ENCODE peak calls at places on chromosome 15, in five cellular contexts. One of them, this sample, is unnamed.

GRCh38 chr15:66294932-66295235 is 1.5 kb downstream of the DIS3L start:
- DNase-seq in nephron progenitor cell: no peak
- DNase-seq in astrocyte of the spinal cord: no peak
- DNase-seq in GM06990: no peak
- DNase-seq in WTC11: no peak
- DNase-seq in this sample: no peak

GRCh38 chr15:76003364-76003763 is 8.9 kb downstream of the NRG4 start:
- DNase-seq in astrocyte of the spinal cord: no peak
- DNase-seq in nephron progenitor cell: no peak
- DNase-seq in WTC11: no peak
- DNase-seq in GM06990: no peak
- DNase-seq in this sample: no peak

GRCh38 chr15:99416191-99417188 is 149.3 kb upstream of the MEF2A start:
- DNase-seq in astrocyte of the spinal cord: no peak
- DNase-seq in WTC11: peak
- DNase-seq in nephron progenitor cell: no peak
- DNase-seq in GM06990: no peak
- DNase-seq in this sample: no peak

GRCh38 chr15:48352474-48353072 is 21.3 kb downstream of the DUT start:
- DNase-seq in WTC11: peak
- DNase-seq in nephron progenitor cell: peak
- DNase-seq in GM06990: peak
- DNase-seq in astrocyte of the spinal cord: peak
- DNase-seq in this sample: peak

GRCh38 chr15:101641894-101642293 is 10.3 kb downstream of the TM2D3 start:
- DNase-seq in WTC11: no peak
- DNase-seq in nephron progenitor cell: no peak
- DNase-seq in astrocyte of the spinal cord: no peak
- DNase-seq in GM06990: no peak
- DNase-seq in this sample: peak

GRCh38 chr15:27638950-27639349 is 460.2 kb downstream of the OCA2 start:
- DNase-seq in WTC11: peak
- DNase-seq in nephron progenitor cell: no peak
- DNase-seq in GM06990: no peak
- DNase-seq in astrocyte of the spinal cord: no peak
- DNase-seq in this sample: no peak

GRCh38 chr15:78070049-78070698 is 7.3 kb downstream of the TBC1D2B start:
- DNase-seq in astrocyte of the spinal cord: no peak
- DNase-seq in GM06990: no peak
- DNase-seq in nephron progenitor cell: no peak
- DNase-seq in WTC11: peak
- DNase-seq in this sample: peak

GRCh38 chr15:40150163-40150925 is 10.5 kb upstream of the BUB1B start:
- DNase-seq in astrocyte of the spinal cord: peak
- DNase-seq in GM06990: no peak
- DNase-seq in nephron progenitor cell: no peak
- DNase-seq in WTC11: no peak
- DNase-seq in this sample: no peak

GRCh38 chr15:74340139-74340538 is 27.3 kb downstream of the CYP11A1 start:
- DNase-seq in astrocyte of the spinal cord: no peak
- DNase-seq in WTC11: peak
- DNase-seq in GM06990: no peak
- DNase-seq in nephron progenitor cell: no peak
- DNase-seq in this sample: no peak

GRCh38 chr15:99755692-99756409 is 22.6 kb upstream of the LYSMD4 start:
- DNase-seq in nephron progenitor cell: peak
- DNase-seq in GM06990: peak
- DNase-seq in astrocyte of the spinal cord: peak
- DNase-seq in WTC11: peak
- DNase-seq in this sample: peak

GRCh38 chr15:73926191-73927002 is at the start of gene LOXL1:
- DNase-seq in GM06990: no peak
- DNase-seq in nephron progenitor cell: peak
- DNase-seq in astrocyte of the spinal cord: peak
- DNase-seq in WTC11: peak
- DNase-seq in this sample: no peak

GRCh38 chr15:77650285-77650684 is 17.6 kb upstream of the LINGO1 start:
- DNase-seq in astrocyte of the spinal cord: no peak
- DNase-seq in WTC11: peak
- DNase-seq in nephron progenitor cell: peak
- DNase-seq in GM06990: no peak
- DNase-seq in this sample: no peak

GRCh38 chr15:99115300-99116215 is 10.7 kb downstream of the SYNM start:
- DNase-seq in nephron progenitor cell: no peak
- DNase-seq in WTC11: no peak
- DNase-seq in GM06990: no peak
- DNase-seq in astrocyte of the spinal cord: no peak
- DNase-seq in this sample: no peak

GRCh38 chr15:27627623-27628022 is 471.5 kb downstream of the OCA2 start:
- DNase-seq in WTC11: no peak
- DNase-seq in GM06990: no peak
- DNase-seq in nephron progenitor cell: no peak
- DNase-seq in astrocyte of the spinal cord: no peak
- DNase-seq in this sample: no peak

GRCh38 chr15:51132384-51133139 is 37.9 kb upstream of the TNFAIP8L3 start:
- DNase-seq in WTC11: peak
- DNase-seq in astrocyte of the spinal cord: peak
- DNase-seq in GM06990: no peak
- DNase-seq in nephron progenitor cell: peak
- DNase-seq in this sample: peak

GRCh38 chr15:25947336-25948080 is 84.4 kb upstream of the ATP10A start:
- DNase-seq in GM06990: no peak
- DNase-seq in nephron progenitor cell: peak
- DNase-seq in WTC11: peak
- DNase-seq in astrocyte of the spinal cord: no peak
- DNase-seq in this sample: no peak

GRCh38 chr15:37059051-37059450 is 41.3 kb downstream of the MEIS2 start:
- DNase-seq in GM06990: no peak
- DNase-seq in nephron progenitor cell: no peak
- DNase-seq in astrocyte of the spinal cord: peak
- DNase-seq in WTC11: no peak
- DNase-seq in this sample: no peak

GRCh38 chr15:77634266-77634962 is 1.7 kb upstream of the LINGO1 start:
- DNase-seq in WTC11: peak
- DNase-seq in astrocyte of the spinal cord: peak
- DNase-seq in nephron progenitor cell: peak
- DNase-seq in GM06990: peak
- DNase-seq in this sample: peak

GRCh38 chr15:39411102-39411989 is 169.5 kb upstream of the THBS1 start:
- DNase-seq in astrocyte of the spinal cord: no peak
- DNase-seq in nephron progenitor cell: no peak
- DNase-seq in GM06990: peak
- DNase-seq in WTC11: no peak
- DNase-seq in this sample: peak

GRCh38 chr15:68151277-68151676 is 53.9 kb downstream of the CALML4 start:
- DNase-seq in GM06990: no peak
- DNase-seq in nephron progenitor cell: no peak
- DNase-seq in astrocyte of the spinal cord: peak
- DNase-seq in WTC11: no peak
- DNase-seq in this sample: no peak

GRCh38 chr15:55993804-55994539 is 560 bp upstream of the NEDD4 start:
- DNase-seq in astrocyte of the spinal cord: peak
- DNase-seq in WTC11: peak
- DNase-seq in nephron progenitor cell: no peak
- DNase-seq in GM06990: no peak
- DNase-seq in this sample: no peak

GRCh38 chr15:67607959-67608605 is 65.6 kb downstream of the MAP2K5 start:
- DNase-seq in nephron progenitor cell: no peak
- DNase-seq in WTC11: no peak
- DNase-seq in GM06990: no peak
- DNase-seq in astrocyte of the spinal cord: no peak
- DNase-seq in this sample: no peak

GRCh38 chr15:86231864-86232801 is 152.5 kb downstream of the AGBL1 start:
- DNase-seq in WTC11: peak
- DNase-seq in astrocyte of the spinal cord: peak
- DNase-seq in GM06990: no peak
- DNase-seq in nephron progenitor cell: peak
- DNase-seq in this sample: peak

GRCh38 chr15:100847194-100847593 is 32.4 kb upstream of the ALDH1A3 start:
- DNase-seq in astrocyte of the spinal cord: no peak
- DNase-seq in nephron progenitor cell: no peak
- DNase-seq in WTC11: no peak
- DNase-seq in GM06990: no peak
- DNase-seq in this sample: no peak

GRCh38 chr15:85709250-85709649 is 85.5 kb downstream of the KLHL25 start:
- DNase-seq in nephron progenitor cell: no peak
- DNase-seq in GM06990: no peak
- DNase-seq in astrocyte of the spinal cord: no peak
- DNase-seq in WTC11: no peak
- DNase-seq in this sample: peak

GRCh38 chr15:56052389-56053045 is 59.1 kb upstream of the NEDD4 start:
- DNase-seq in astrocyte of the spinal cord: peak
- DNase-seq in GM06990: peak
- DNase-seq in WTC11: no peak
- DNase-seq in nephron progenitor cell: no peak
- DNase-seq in this sample: peak

GRCh38 chr15:67085818-67086649 is 20.6 kb downstream of the SMAD3 start:
- DNase-seq in astrocyte of the spinal cord: peak
- DNase-seq in nephron progenitor cell: no peak
- DNase-seq in WTC11: no peak
- DNase-seq in GM06990: peak
- DNase-seq in this sample: peak

GRCh38 chr15:75104804-75105557 is 81.6 kb downstream of the PPCDC start:
- DNase-seq in GM06990: peak
- DNase-seq in WTC11: no peak
- DNase-seq in astrocyte of the spinal cord: peak
- DNase-seq in nephron progenitor cell: no peak
- DNase-seq in this sample: peak

GRCh38 chr15:94924971-94925593 is 693.7 kb downstream of the MCTP2 start:
- DNase-seq in GM06990: no peak
- DNase-seq in nephron progenitor cell: no peak
- DNase-seq in WTC11: no peak
- DNase-seq in astrocyte of the spinal cord: no peak
- DNase-seq in this sample: no peak

GRCh38 chr15:74127255-74127953 is 3.0 kb upstream of the ISLR2 start:
- DNase-seq in WTC11: peak
- DNase-seq in nephron progenitor cell: peak
- DNase-seq in astrocyte of the spinal cord: peak
- DNase-seq in GM06990: peak
- DNase-seq in this sample: peak

GRCh38 chr15:66433726-66434125 is 47.0 kb downstream of the MAP2K1 start:
- DNase-seq in nephron progenitor cell: no peak
- DNase-seq in WTC11: no peak
- DNase-seq in astrocyte of the spinal cord: no peak
- DNase-seq in GM06990: no peak
- DNase-seq in this sample: no peak

DNA sequence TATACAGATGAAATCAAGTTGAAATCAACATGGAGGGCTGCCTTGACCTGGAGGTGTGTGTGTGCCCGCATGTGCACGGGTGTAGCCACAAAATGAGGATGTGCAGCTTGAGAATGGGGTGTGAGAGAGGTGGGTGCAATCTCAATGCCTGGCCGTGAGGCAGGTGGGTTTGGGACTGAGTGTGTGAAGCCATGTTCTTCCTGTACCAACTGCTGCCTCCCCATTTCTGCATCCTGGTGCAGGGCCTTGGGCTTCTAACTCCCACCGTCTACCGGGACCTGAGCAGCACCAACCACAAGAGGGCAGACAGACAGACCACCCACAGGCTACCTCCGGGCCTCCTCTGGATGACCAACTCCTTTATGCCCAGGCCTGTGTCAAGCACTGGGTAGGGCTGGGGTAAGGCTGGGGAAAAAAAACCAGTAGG is 161.9 kb upstream of the TLE3 start:
- DNase-seq in nephron progenitor cell: no peak
- DNase-seq in GM06990: no peak
- DNase-seq in WTC11: peak
- DNase-seq in astrocyte of the spinal cord: no peak
- DNase-seq in this sample: no peak
- TF ChIP-seq CTCF in nephron progenitor cell: no peak
- TF ChIP-seq CTCF in GM06990: peak
- TF ChIP-seq CTCF in WTC11: no peak
- TF ChIP-seq CTCF in astrocyte of the spinal cord: no peak
- TF ChIP-seq CTCF in this sample: no peak

GRCh38 chr15:93317772-93318171 is 228.8 kb upstream of the RGMA start:
- DNase-seq in nephron progenitor cell: no peak
- DNase-seq in astrocyte of the spinal cord: no peak
- DNase-seq in WTC11: no peak
- DNase-seq in GM06990: no peak
- DNase-seq in this sample: no peak

GRCh38 chr15:93327364-93327763 is 238.4 kb upstream of the RGMA start:
- DNase-seq in GM06990: no peak
- DNase-seq in WTC11: no peak
- DNase-seq in astrocyte of the spinal cord: no peak
- DNase-seq in nephron progenitor cell: no peak
- DNase-seq in this sample: no peak

GRCh38 chr15:93324191-93324590 is 235.2 kb upstream of the RGMA start:
- DNase-seq in GM06990: no peak
- DNase-seq in astrocyte of the spinal cord: no peak
- DNase-seq in WTC11: no peak
- DNase-seq in nephron progenitor cell: no peak
- DNase-seq in this sample: no peak

GRCh38 chr15:93319121-93319814 is 230.3 kb upstream of the RGMA start:
- DNase-seq in astrocyte of the spinal cord: no peak
- DNase-seq in WTC11: no peak
- DNase-seq in GM06990: no peak
- DNase-seq in nephron progenitor cell: no peak
- DNase-seq in this sample: no peak

GRCh38 chr15:93321881-93322282 is 232.9 kb upstream of the RGMA start:
- DNase-seq in nephron progenitor cell: no peak
- DNase-seq in astrocyte of the spinal cord: peak
- DNase-seq in WTC11: no peak
- DNase-seq in GM06990: no peak
- DNase-seq in this sample: no peak
- TF ChIP-seq CTCF in nephron progenitor cell: no peak
- TF ChIP-seq CTCF in astrocyte of the spinal cord: no peak
- TF ChIP-seq CTCF in WTC11: no peak
- TF ChIP-seq CTCF in GM06990: no peak
- TF ChIP-seq CTCF in this sample: no peak

GRCh38 chr15:89743594-89743993 is 7.5 kb downstream of the MESP1 start:
- DNase-seq in GM06990: no peak
- DNase-seq in nephron progenitor cell: no peak
- DNase-seq in astrocyte of the spinal cord: no peak
- DNase-seq in WTC11: no peak
- DNase-seq in this sample: no peak

GRCh38 chr15:89735773-89736172 is 15.3 kb downstream of the MESP1 start:
- DNase-seq in nephron progenitor cell: no peak
- DNase-seq in WTC11: no peak
- DNase-seq in GM06990: no peak
- DNase-seq in astrocyte of the spinal cord: no peak
- DNase-seq in this sample: no peak

GRCh38 chr15:89743011-89743410 is 8.0 kb downstream of the MESP1 start:
- DNase-seq in nephron progenitor cell: no peak
- DNase-seq in astrocyte of the spinal cord: no peak
- DNase-seq in GM06990: no peak
- DNase-seq in WTC11: no peak
- DNase-seq in this sample: no peak

GRCh38 chr15:89745131-89745530 is 5.9 kb downstream of the MESP1 start:
- DNase-seq in nephron progenitor cell: no peak
- DNase-seq in WTC11: no peak
- DNase-seq in GM06990: no peak
- DNase-seq in astrocyte of the spinal cord: no peak
- DNase-seq in this sample: no peak

GRCh38 chr15:89740137-89740536 is 10.9 kb downstream of the MESP1 start:
- DNase-seq in WTC11: peak
- DNase-seq in GM06990: no peak
- DNase-seq in nephron progenitor cell: peak
- DNase-seq in astrocyte of the spinal cord: peak
- DNase-seq in this sample: peak
- TF ChIP-seq CTCF in WTC11: peak
- TF ChIP-seq CTCF in GM06990: peak
- TF ChIP-seq CTCF in nephron progenitor cell: peak
- TF ChIP-seq CTCF in astrocyte of the spinal cord: peak
- TF ChIP-seq CTCF in this sample: peak

GRCh38 chr15:44545934-44546802 is 9.2 kb downstream of the EIF3J start:
- DNase-seq in GM06990: peak
- DNase-seq in astrocyte of the spinal cord: peak
- DNase-seq in nephron progenitor cell: no peak
- DNase-seq in WTC11: no peak
- DNase-seq in this sample: peak
- TF ChIP-seq CTCF in GM06990: peak
- TF ChIP-seq CTCF in astrocyte of the spinal cord: peak
- TF ChIP-seq CTCF in nephron progenitor cell: no peak
- TF ChIP-seq CTCF in WTC11: no peak
- TF ChIP-seq CTCF in this sample: peak